ENCODE peak calls at places on chromosomes 4 and X, in six cellular contexts. One of them, this sample, is unnamed.

GRCh38 chr4:52925531-52925968 is 63.4 kb downstream of the RASL11B start:
- DNase-seq in uterus: no peak
- DNase-seq in fibroblast of the aortic adventitia: no peak
- DNase-seq in astrocyte of the spinal cord: peak
- DNase-seq in GM12865: no peak
- DNase-seq in choroid plexus epithelial cell: peak
- DNase-seq in this sample: peak

GRCh38 chr4:155967098-155967497 is 13.4 kb upstream of the CTSO start:
- DNase-seq in uterus: no peak
- DNase-seq in astrocyte of the spinal cord: peak
- DNase-seq in GM12865: no peak
- DNase-seq in fibroblast of the aortic adventitia: peak
- DNase-seq in choroid plexus epithelial cell: peak
- DNase-seq in this sample: no peak

GRCh38 chrX:14697453-14697852 is 168.1 kb downstream of the GLRA2 start:
- DNase-seq in uterus: no peak
- DNase-seq in fibroblast of the aortic adventitia: no peak
- DNase-seq in choroid plexus epithelial cell: peak
- DNase-seq in astrocyte of the spinal cord: no peak
- DNase-seq in GM12865: peak
- DNase-seq in this sample: peak

GRCh38 chr4:55444822-55445221 is 49.1 kb downstream of the TMEM165 start:
- DNase-seq in choroid plexus epithelial cell: peak
- DNase-seq in GM12865: peak
- DNase-seq in fibroblast of the aortic adventitia: peak
- DNase-seq in uterus: no peak
- DNase-seq in astrocyte of the spinal cord: peak
- DNase-seq in this sample: peak

GRCh38 chr4:7628432-7628831 is 193.7 kb upstream of the PSAPL1 start:
- DNase-seq in uterus: no peak
- DNase-seq in fibroblast of the aortic adventitia: no peak
- DNase-seq in GM12865: no peak
- DNase-seq in choroid plexus epithelial cell: no peak
- DNase-seq in astrocyte of the spinal cord: no peak
- DNase-seq in this sample: no peak

GRCh38 chr4:91837608-91838029 is 466.1 kb upstream of the GRID2 start:
- DNase-seq in astrocyte of the spinal cord: peak
- DNase-seq in uterus: no peak
- DNase-seq in choroid plexus epithelial cell: peak
- DNase-seq in GM12865: no peak
- DNase-seq in fibroblast of the aortic adventitia: peak
- DNase-seq in this sample: peak

GRCh38 chrX:124127496-124127895 is 166.0 kb downstream of the STAG2 start:
- DNase-seq in choroid plexus epithelial cell: no peak
- DNase-seq in uterus: no peak
- DNase-seq in GM12865: peak
- DNase-seq in fibroblast of the aortic adventitia: no peak
- DNase-seq in astrocyte of the spinal cord: no peak
- DNase-seq in this sample: no peak

GRCh38 chrX:74535633-74536141 is 78.7 kb downstream of the RLIM start:
- DNase-seq in GM12865: peak
- DNase-seq in fibroblast of the aortic adventitia: peak
- DNase-seq in astrocyte of the spinal cord: peak
- DNase-seq in uterus: peak
- DNase-seq in choroid plexus epithelial cell: peak
- DNase-seq in this sample: peak

GRCh38 chrX:30572004-30572403 is 5.6 kb downstream of the TASL start:
- DNase-seq in uterus: no peak
- DNase-seq in fibroblast of the aortic adventitia: no peak
- DNase-seq in choroid plexus epithelial cell: no peak
- DNase-seq in GM12865: no peak
- DNase-seq in astrocyte of the spinal cord: no peak
- DNase-seq in this sample: no peak

GRCh38 chr4:1326751-1327525 is 20.1 kb upstream of the UVSSA start:
- DNase-seq in choroid plexus epithelial cell: no peak
- DNase-seq in uterus: no peak
- DNase-seq in fibroblast of the aortic adventitia: no peak
- DNase-seq in astrocyte of the spinal cord: no peak
- DNase-seq in GM12865: no peak
- DNase-seq in this sample: no peak

GRCh38 chr4:56658410-56659003 is 22.6 kb downstream of the HOPX start:
- DNase-seq in fibroblast of the aortic adventitia: peak
- DNase-seq in choroid plexus epithelial cell: peak
- DNase-seq in GM12865: no peak
- DNase-seq in astrocyte of the spinal cord: peak
- DNase-seq in uterus: no peak
- DNase-seq in this sample: peak

GRCh38 chrX:111165902-111166301 is 69.9 kb downstream of the PAK3 start:
- DNase-seq in GM12865: no peak
- DNase-seq in choroid plexus epithelial cell: no peak
- DNase-seq in fibroblast of the aortic adventitia: no peak
- DNase-seq in uterus: no peak
- DNase-seq in astrocyte of the spinal cord: no peak
- DNase-seq in this sample: no peak

GRCh38 chr4:26789208-26789607 is 71.4 kb upstream of the STIM2 start:
- DNase-seq in astrocyte of the spinal cord: no peak
- DNase-seq in uterus: no peak
- DNase-seq in fibroblast of the aortic adventitia: no peak
- DNase-seq in GM12865: no peak
- DNase-seq in choroid plexus epithelial cell: no peak
- DNase-seq in this sample: no peak

GRCh38 chr4:13539721-13540445 is 4.4 kb downstream of the NKX3-2 start:
- DNase-seq in GM12865: no peak
- DNase-seq in uterus: no peak
- DNase-seq in fibroblast of the aortic adventitia: no peak
- DNase-seq in choroid plexus epithelial cell: no peak
- DNase-seq in astrocyte of the spinal cord: no peak
- DNase-seq in this sample: no peak

GRCh38 chr4:87505862-87506261 is 23.3 kb downstream of the SPARCL1 start:
- DNase-seq in GM12865: no peak
- DNase-seq in uterus: no peak
- DNase-seq in fibroblast of the aortic adventitia: no peak
- DNase-seq in choroid plexus epithelial cell: no peak
- DNase-seq in astrocyte of the spinal cord: no peak
- DNase-seq in this sample: no peak

GRCh38 chr4:24669751-24670150 is 85.4 kb upstream of the DHX15 start:
- DNase-seq in fibroblast of the aortic adventitia: no peak
- DNase-seq in choroid plexus epithelial cell: no peak
- DNase-seq in astrocyte of the spinal cord: no peak
- DNase-seq in uterus: no peak
- DNase-seq in GM12865: no peak
- DNase-seq in this sample: no peak

GRCh38 chrX:103919336-103919682 is 43.1 kb upstream of the TMSB15B start:
- DNase-seq in GM12865: peak
- DNase-seq in astrocyte of the spinal cord: peak
- DNase-seq in choroid plexus epithelial cell: peak
- DNase-seq in fibroblast of the aortic adventitia: peak
- DNase-seq in uterus: no peak
- DNase-seq in this sample: peak

GRCh38 chr4:7513731-7514130 is 79.0 kb upstream of the PSAPL1 start:
- DNase-seq in choroid plexus epithelial cell: no peak
- DNase-seq in uterus: no peak
- DNase-seq in GM12865: no peak
- DNase-seq in fibroblast of the aortic adventitia: no peak
- DNase-seq in astrocyte of the spinal cord: peak
- DNase-seq in this sample: no peak

GRCh38 chrX:13076176-13076956 is 31.9 kb upstream of the FAM9C start:
- DNase-seq in fibroblast of the aortic adventitia: no peak
- DNase-seq in choroid plexus epithelial cell: peak
- DNase-seq in GM12865: peak
- DNase-seq in astrocyte of the spinal cord: no peak
- DNase-seq in uterus: no peak
- DNase-seq in this sample: no peak

GRCh38 chr4:145851516-145852201 is 87.0 kb downstream of the ZNF827 start:
- DNase-seq in GM12865: no peak
- DNase-seq in choroid plexus epithelial cell: no peak
- DNase-seq in fibroblast of the aortic adventitia: no peak
- DNase-seq in astrocyte of the spinal cord: no peak
- DNase-seq in uterus: no peak
- DNase-seq in this sample: no peak

GRCh38 chr4:8198906-8199593 is at the start of gene SH3TC1:
- DNase-seq in fibroblast of the aortic adventitia: peak
- DNase-seq in choroid plexus epithelial cell: peak
- DNase-seq in astrocyte of the spinal cord: peak
- DNase-seq in GM12865: peak
- DNase-seq in uterus: peak
- DNase-seq in this sample: peak

GRCh38 chrX:15158736-15159406 is 111.0 kb downstream of the ASB9 start:
- DNase-seq in uterus: no peak
- DNase-seq in GM12865: peak
- DNase-seq in astrocyte of the spinal cord: no peak
- DNase-seq in fibroblast of the aortic adventitia: no peak
- DNase-seq in choroid plexus epithelial cell: no peak
- DNase-seq in this sample: no peak

GRCh38 chr4:84722720-84723119 is 139.8 kb downstream of the CDS1 start:
- DNase-seq in uterus: no peak
- DNase-seq in astrocyte of the spinal cord: no peak
- DNase-seq in choroid plexus epithelial cell: no peak
- DNase-seq in fibroblast of the aortic adventitia: no peak
- DNase-seq in GM12865: no peak
- DNase-seq in this sample: no peak

GRCh38 chr4:8401665-8402064 is 38.9 kb downstream of the ACOX3 start:
- DNase-seq in uterus: no peak
- DNase-seq in astrocyte of the spinal cord: no peak
- DNase-seq in choroid plexus epithelial cell: no peak
- DNase-seq in GM12865: no peak
- DNase-seq in fibroblast of the aortic adventitia: no peak
- DNase-seq in this sample: no peak

GRCh38 chr4:151402150-151402865 is 6.7 kb upstream of the FHIP1A start:
- DNase-seq in choroid plexus epithelial cell: no peak
- DNase-seq in uterus: no peak
- DNase-seq in fibroblast of the aortic adventitia: no peak
- DNase-seq in GM12865: no peak
- DNase-seq in astrocyte of the spinal cord: no peak
- DNase-seq in this sample: no peak

GRCh38 chr4:139247656-139248238 is 32.3 kb downstream of the MGARP start:
- DNase-seq in fibroblast of the aortic adventitia: no peak
- DNase-seq in uterus: no peak
- DNase-seq in astrocyte of the spinal cord: peak
- DNase-seq in choroid plexus epithelial cell: no peak
- DNase-seq in GM12865: no peak
- DNase-seq in this sample: no peak

GRCh38 chrX:72003811-72004750 is 93.4 kb downstream of the NHSL2 start:
- DNase-seq in uterus: peak
- DNase-seq in fibroblast of the aortic adventitia: peak
- DNase-seq in GM12865: no peak
- DNase-seq in astrocyte of the spinal cord: peak
- DNase-seq in choroid plexus epithelial cell: peak
- DNase-seq in this sample: peak
- TF ChIP-seq CTCF in uterus: peak
- TF ChIP-seq CTCF in fibroblast of the aortic adventitia: no peak
- TF ChIP-seq CTCF in GM12865: no peak
- TF ChIP-seq CTCF in astrocyte of the spinal cord: peak
- TF ChIP-seq CTCF in choroid plexus epithelial cell: peak
- TF ChIP-seq CTCF in this sample: no peak

GRCh38 chrX:140507223-140507981 is 2.5 kb upstream of the SOX3 start:
- DNase-seq in astrocyte of the spinal cord: no peak
- DNase-seq in GM12865: no peak
- DNase-seq in choroid plexus epithelial cell: no peak
- DNase-seq in fibroblast of the aortic adventitia: no peak
- DNase-seq in uterus: no peak
- DNase-seq in this sample: no peak

GRCh38 chrX:140504371-140505324 is at the start of gene SOX3:
- DNase-seq in GM12865: no peak
- DNase-seq in choroid plexus epithelial cell: no peak
- DNase-seq in fibroblast of the aortic adventitia: no peak
- DNase-seq in astrocyte of the spinal cord: peak
- DNase-seq in uterus: no peak
- DNase-seq in this sample: no peak

GRCh38 chrX:140507982-140508305 is 3.1 kb upstream of the SOX3 start:
- DNase-seq in uterus: no peak
- DNase-seq in fibroblast of the aortic adventitia: no peak
- DNase-seq in astrocyte of the spinal cord: peak
- DNase-seq in choroid plexus epithelial cell: no peak
- DNase-seq in GM12865: no peak
- DNase-seq in this sample: no peak

GRCh38 chrX:140503714-140504351 is 1.0 kb downstream of the SOX3 start:
- DNase-seq in astrocyte of the spinal cord: peak
- DNase-seq in choroid plexus epithelial cell: no peak
- DNase-seq in GM12865: no peak
- DNase-seq in fibroblast of the aortic adventitia: peak
- DNase-seq in uterus: no peak
- DNase-seq in this sample: peak

GRCh38 chrX:140505421-140506337 is 810 bp upstream of the SOX3 start:
- DNase-seq in GM12865: no peak
- DNase-seq in uterus: no peak
- DNase-seq in fibroblast of the aortic adventitia: no peak
- DNase-seq in choroid plexus epithelial cell: no peak
- DNase-seq in astrocyte of the spinal cord: no peak
- DNase-seq in this sample: no peak
- H3K4me3 ChIP-seq in GM12865: no peak
- H3K4me3 ChIP-seq in uterus: no peak
- H3K4me3 ChIP-seq in fibroblast of the aortic adventitia: no peak
- H3K4me3 ChIP-seq in choroid plexus epithelial cell: no peak
- H3K4me3 ChIP-seq in astrocyte of the spinal cord: no peak
- H3K4me3 ChIP-seq in this sample: no peak

DNA sequence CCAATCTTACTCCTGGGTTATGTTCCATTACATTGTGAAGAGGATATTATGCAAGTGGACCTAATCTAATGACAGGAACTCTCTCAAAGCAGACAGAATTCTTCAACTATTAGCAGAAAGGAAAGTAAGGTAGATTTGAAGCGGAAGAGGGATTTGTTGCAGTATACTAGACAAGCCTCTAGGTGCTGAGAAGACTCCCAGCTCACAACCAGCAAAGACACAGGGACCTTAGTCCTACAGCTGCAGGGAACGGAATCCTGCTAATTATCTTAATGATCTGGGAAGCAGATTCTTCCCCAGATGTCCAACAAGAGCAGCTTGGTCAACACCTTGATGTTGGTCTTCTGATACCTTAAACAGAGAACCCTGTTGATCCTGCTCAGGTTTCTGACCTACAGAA is 73.6 kb downstream of the STK32B start:
- DNase-seq in uterus: no peak
- DNase-seq in fibroblast of the aortic adventitia: no peak
- DNase-seq in GM12865: no peak
- DNase-seq in choroid plexus epithelial cell: no peak
- DNase-seq in astrocyte of the spinal cord: no peak
- DNase-seq in this sample: no peak
- TF ChIP-seq CTCF in uterus: no peak
- TF ChIP-seq CTCF in fibroblast of the aortic adventitia: no peak
- TF ChIP-seq CTCF in GM12865: no peak
- TF ChIP-seq CTCF in choroid plexus epithelial cell: no peak
- TF ChIP-seq CTCF in astrocyte of the spinal cord: no peak
- TF ChIP-seq CTCF in this sample: no peak

GRCh38 chrX:82756272-82756671 is 751.8 kb upstream of the POU3F4 start:
- DNase-seq in uterus: no peak
- DNase-seq in choroid plexus epithelial cell: no peak
- DNase-seq in astrocyte of the spinal cord: no peak
- DNase-seq in fibroblast of the aortic adventitia: no peak
- DNase-seq in GM12865: no peak
- DNase-seq in this sample: no peak
- H3K4me3 ChIP-seq in uterus: no peak
- H3K4me3 ChIP-seq in choroid plexus epithelial cell: no peak
- H3K4me3 ChIP-seq in astrocyte of the spinal cord: no peak
- H3K4me3 ChIP-seq in fibroblast of the aortic adventitia: no peak
- H3K4me3 ChIP-seq in GM12865: no peak
- H3K4me3 ChIP-seq in this sample: no peak